ENCODE peak calls at places on chromosomes 2 and 18, in four cellular contexts. B is transverse colon, Z is heart right ventricle, V is right lobe of liver. A is an unnamed sample. For H3K9me3, the result is how much of the 10 kb centered on the place peaks cover.

GRCh38 chr18:13137939-13138821 is 80.4 kb upstream of the LDLRAD4 start:
- DNase-seq in B (peak), Z (peak), V (peak), A (no peak)

GRCh38 chr2:62423883-62424458 is 82.0 kb downstream of the TMEM17 start:
- DNase-seq in B (no peak), Z (no peak), V (no peak), A (no peak)

GRCh38 chr18:58359226-58360019 is 269.5 kb downstream of the ALPK2 start:
- DNase-seq in B (no peak), Z (no peak), V (no peak), A (no peak)

GRCh38 chr2:209536363-209536762 is 112.5 kb downstream of the MAP2 start:
- DNase-seq in B (no peak), Z (no peak), V (no peak), A (no peak)

GRCh38 chr2:157364257-157364974 is 38.8 kb upstream of the ERMN start:
- DNase-seq in B (no peak), Z (no peak), V (no peak), A (no peak)

GRCh38 chr18:23209031-23209430 is 73.7 kb downstream of the CABLES1 start:
- DNase-seq in B (no peak), Z (no peak), V (no peak), A (no peak)

GRCh38 chr18:40810371-40810770 is 1144.7 kb upstream of the PIK3C3 start:
- DNase-seq in B (no peak), Z (no peak), V (no peak), A (no peak)

GRCh38 chr2:220959391-220959802 is 612.7 kb downstream of the EPHA4 start:
- DNase-seq in B (no peak), Z (peak), V (no peak), A (no peak)

GRCh38 chr18:8706981-8707940 is 1.9 kb downstream of the MTCL1 start:
- DNase-seq in B (no peak), Z (peak), V (no peak), A (no peak)

GRCh38 chr18:76953186-76953982 is 131.0 kb downstream of the ZNF236 start:
- DNase-seq in B (peak), Z (peak), V (peak), A (no peak)

GRCh38 chr2:19474128-19474527 is 115.7 kb upstream of the OSR1 start:
- DNase-seq in B (peak), Z (no peak), V (no peak), A (no peak)

GRCh38 chr2:15149063-15149462 is 412.1 kb downstream of the NBAS start:
- DNase-seq in B (no peak), Z (no peak), V (no peak), A (no peak)

GRCh38 chr2:189794308-189794707 is 10.1 kb downstream of the PMS1 start:
- DNase-seq in B (no peak), Z (no peak), V (no peak), A (no peak)

DNA sequence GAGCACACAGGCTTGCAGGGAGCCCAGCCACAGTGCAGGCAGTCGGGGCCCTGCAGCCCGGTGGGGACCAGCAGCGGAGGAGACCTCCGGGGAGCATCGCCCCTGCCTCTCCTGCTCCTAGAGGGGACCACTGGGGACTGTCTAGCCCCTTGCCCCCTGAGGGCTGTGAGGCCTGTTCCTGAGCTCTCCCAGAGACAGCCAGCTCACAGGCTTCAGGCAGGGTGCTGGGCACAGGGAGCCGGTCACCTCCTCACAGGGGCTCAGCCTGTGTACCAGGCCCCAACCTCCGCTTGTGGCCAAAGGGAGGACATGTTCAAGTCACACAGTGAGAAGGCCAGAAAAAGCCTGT is 3.5 kb upstream of the NMUR1 start:
- DNase-seq in B (no peak), Z (no peak), V (no peak), A (no peak)
- H3K27ac ChIP-seq in B (no peak), Z (no peak), V (no peak), A (no peak)

GRCh38 chr2:172100080-172101007 is 2.4 kb downstream of the DLX2 start:
- DNase-seq in B (no peak), Z (no peak), V (no peak), A (no peak)
- H3K4me3 ChIP-seq in B (peak), Z (no peak), V (no peak), A (peak)

DNA sequence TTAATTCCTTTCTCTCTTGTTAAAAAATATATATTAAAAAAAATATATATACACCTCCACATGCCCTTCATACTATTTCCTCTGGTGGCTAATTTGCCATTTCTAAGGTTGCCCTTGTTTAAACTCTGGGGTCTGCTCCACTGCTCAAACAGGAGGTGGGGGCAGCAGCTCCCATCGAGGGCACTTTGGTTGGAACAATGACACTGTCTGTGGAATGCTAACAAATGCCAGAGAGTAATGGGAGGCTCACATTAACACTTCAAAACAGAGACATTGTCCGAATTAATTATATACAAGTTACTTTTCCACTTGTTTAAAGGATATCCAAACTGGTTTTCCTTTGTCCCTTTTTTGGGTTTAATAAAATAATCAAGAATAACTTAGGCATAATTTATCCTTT is 58.8 kb upstream of the CD302 start:
- DNase-seq in B (no peak), Z (no peak), V (no peak), A (no peak)
- H3K9me3 ChIP-seq in B (under half), Z (under half), V (under half), A (under half)

DNA sequence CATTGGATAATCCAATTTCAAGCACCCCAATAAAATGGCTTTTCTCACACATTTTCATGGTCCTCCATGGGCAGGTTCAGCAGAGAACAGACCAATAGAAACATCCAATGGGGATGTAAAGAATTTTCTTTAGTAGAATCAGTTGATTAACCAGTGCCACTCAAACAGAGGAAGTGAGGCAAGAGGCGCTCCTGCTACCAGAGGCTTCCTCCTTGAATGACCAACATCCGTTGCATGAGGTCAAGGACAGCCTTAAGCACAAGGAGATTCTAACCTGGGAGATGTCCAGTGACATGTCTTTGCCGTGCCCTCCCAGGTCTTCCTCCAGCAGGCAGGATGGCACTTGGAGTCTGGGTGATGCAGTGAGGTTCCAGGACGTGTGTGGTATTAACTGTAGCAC is 146.6 kb downstream of the PIEZO2 start:
- DNase-seq in B (no peak), Z (no peak), V (no peak), A (no peak)
- H3K27ac ChIP-seq in B (no peak), Z (no peak), V (no peak), A (no peak)

GRCh38 chr2:46703588-46703987 is 212.0 kb downstream of the MCFD2 start:
- DNase-seq in B (no peak), Z (no peak), V (no peak), A (no peak)
- H3K4me3 ChIP-seq in B (no peak), Z (no peak), V (no peak), A (peak)

DNA sequence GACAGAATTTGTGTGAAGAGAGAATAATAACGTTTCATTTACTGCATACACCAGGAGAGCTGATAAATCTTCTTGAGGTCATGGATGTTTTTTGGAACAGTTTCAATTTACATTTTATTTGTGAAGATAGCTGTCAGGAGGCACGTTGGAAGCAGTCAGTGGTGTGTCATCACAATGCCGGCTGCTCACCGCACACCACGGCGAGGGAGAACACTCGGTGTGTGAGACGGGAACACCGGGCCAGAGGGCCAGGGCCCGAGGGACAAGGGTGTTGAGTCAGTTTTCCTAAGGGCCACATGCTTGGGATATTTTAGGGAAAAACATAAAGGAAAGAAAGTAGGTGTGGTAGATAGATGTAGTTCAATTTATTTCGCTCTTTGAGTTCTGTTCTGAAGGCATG is 1680.9 kb upstream of the DDX18 start:
- DNase-seq in B (no peak), Z (no peak), V (peak), A (no peak)
- H3K9me3 ChIP-seq in B (under half), Z (under half), V (under half), A (under half)

GRCh38 chr2:129880309-129880708 is 99.2 kb upstream of the RAB6C start:
- DNase-seq in B (no peak), Z (no peak), V (no peak), A (no peak)

GRCh38 chr2:129876576-129876975 is 102.9 kb upstream of the RAB6C start:
- DNase-seq in B (no peak), Z (no peak), V (no peak), A (no peak)

GRCh38 chr2:129879614-129880180 is 99.8 kb upstream of the RAB6C start:
- DNase-seq in B (no peak), Z (no peak), V (no peak), A (no peak)

GRCh38 chr2:129877795-129878775 is 101.4 kb upstream of the RAB6C start:
- DNase-seq in B (no peak), Z (no peak), V (no peak), A (no peak)

GRCh38 chr2:129877289-129877741 is 102.2 kb upstream of the RAB6C start:
- DNase-seq in B (peak), Z (peak), V (peak), A (peak)
- H3K27ac ChIP-seq in B (peak), Z (peak), V (no peak), A (no peak)

DNA sequence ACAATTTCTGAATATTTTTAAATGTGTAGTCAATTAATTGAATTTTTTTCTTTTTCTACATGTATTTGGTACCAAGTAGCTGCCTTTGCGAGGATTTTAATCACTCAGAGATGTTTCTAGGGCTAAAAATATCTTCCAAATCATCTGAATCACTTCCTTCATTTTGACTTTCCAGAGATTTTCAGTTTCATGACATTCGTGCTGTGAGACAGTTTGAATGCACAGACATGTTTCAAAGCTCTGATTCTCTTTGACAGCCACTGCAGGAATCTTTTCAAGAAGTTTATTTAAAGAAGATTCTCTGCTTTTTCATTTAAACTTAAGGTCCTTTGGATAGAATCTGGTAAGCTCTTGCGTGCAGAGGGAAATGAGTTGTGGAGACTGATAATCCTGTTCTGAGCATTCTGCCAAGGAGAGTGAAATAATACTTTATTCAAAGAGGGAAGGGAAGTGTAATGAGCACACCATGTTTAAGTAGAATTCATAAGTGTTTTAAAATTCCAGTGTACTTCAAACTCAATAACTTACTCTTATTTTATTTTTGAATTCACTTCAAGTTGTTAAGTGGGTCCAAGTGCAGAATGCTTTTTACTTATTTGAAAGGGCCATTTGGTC is 9.7 kb downstream of the CYBRD1 start:
- DNase-seq in B (no peak), Z (no peak), V (no peak), A (no peak)
- H3K4me3 ChIP-seq in B (no peak), Z (no peak), V (no peak), A (no peak)

GRCh38 chr2:140876015-140876414 is 1254.8 kb downstream of the LRP1B start:
- DNase-seq in B (no peak), Z (no peak), V (no peak), A (no peak)

GRCh38 chr2:140869107-140869506 is 1261.7 kb downstream of the LRP1B start:
- DNase-seq in B (no peak), Z (no peak), V (no peak), A (no peak)

DNA sequence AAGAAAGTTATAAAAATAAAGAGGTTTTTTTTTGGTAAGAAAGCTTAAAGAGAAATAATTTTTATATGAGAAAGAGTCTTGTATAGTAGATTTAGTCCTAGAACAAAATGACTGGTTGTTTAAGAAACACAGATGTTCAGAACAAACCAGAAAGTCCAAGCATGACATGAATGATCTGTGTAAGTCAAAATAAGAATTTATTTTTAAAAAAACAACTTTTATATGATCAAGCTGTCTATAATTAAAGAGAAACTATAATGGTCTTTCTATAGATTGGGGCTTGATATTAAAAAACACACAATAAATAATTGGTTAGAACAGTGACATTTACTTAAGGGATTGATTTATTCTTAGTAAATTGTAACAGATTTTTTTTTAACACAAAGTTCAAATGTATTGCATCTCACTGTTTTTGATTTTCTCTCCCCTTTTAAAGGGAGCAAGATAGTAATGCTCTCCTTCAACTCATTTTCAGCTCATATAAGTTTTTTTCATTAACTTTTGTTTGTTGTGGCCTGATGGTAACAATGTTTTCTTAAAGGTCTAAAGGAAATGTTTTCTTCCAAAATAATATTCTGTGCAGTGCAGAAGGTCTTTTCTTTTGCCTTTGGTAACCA is 1256.8 kb downstream of the LRP1B start:
- DNase-seq in B (no peak), Z (no peak), V (no peak), A (no peak)
- H3K9me3 ChIP-seq in B (under half), Z (under half), V (under half), A (under half)

GRCh38 chr2:1936411-1936980 is 192.2 kb upstream of the PXDN start:
- DNase-seq in B (no peak), Z (no peak), V (no peak), A (no peak)
- H3K27ac ChIP-seq in B (no peak), Z (no peak), V (no peak), A (no peak)